ENCODE peak calls at places on chromosomes 12 and 14, in four cellular contexts. One of them, this sample, is unnamed. For H3K4me1, the result is how much of the 10 kb centered on the place peaks cover.

GRCh38 chr12:90938451-90938850 is 16.5 kb downstream of the CCER1 start:
- DNase-seq in psoas muscle: no peak
- DNase-seq in left ventricle myocardium inferior: no peak
- DNase-seq in right lobe of liver: no peak
- DNase-seq in this sample: no peak

GRCh38 chr14:53044486-53044885 is 93.6 kb upstream of the FERMT2 start:
- DNase-seq in psoas muscle: no peak
- DNase-seq in left ventricle myocardium inferior: no peak
- DNase-seq in right lobe of liver: no peak
- DNase-seq in this sample: no peak

GRCh38 chr12:69476276-69477017 is 6.3 kb downstream of the FRS2 start:
- DNase-seq in psoas muscle: no peak
- DNase-seq in left ventricle myocardium inferior: no peak
- DNase-seq in right lobe of liver: no peak
- DNase-seq in this sample: no peak

GRCh38 chr14:96502621-96503251 is 554 bp downstream of the PAPOLA start:
- DNase-seq in psoas muscle: peak
- DNase-seq in left ventricle myocardium inferior: peak
- DNase-seq in right lobe of liver: peak
- DNase-seq in this sample: peak

GRCh38 chr14:81710232-81710845 is 176.7 kb upstream of the SEL1L start:
- DNase-seq in psoas muscle: no peak
- DNase-seq in left ventricle myocardium inferior: no peak
- DNase-seq in right lobe of liver: no peak
- DNase-seq in this sample: peak

GRCh38 chr14:45083979-45084722 is at the start of gene PRPF39:
- DNase-seq in psoas muscle: peak
- DNase-seq in left ventricle myocardium inferior: peak
- DNase-seq in right lobe of liver: peak
- DNase-seq in this sample: peak

GRCh38 chr12:52946797-52947547 is 1.9 kb upstream of the KRT18 start:
- DNase-seq in psoas muscle: no peak
- DNase-seq in left ventricle myocardium inferior: no peak
- DNase-seq in right lobe of liver: no peak
- DNase-seq in this sample: peak

GRCh38 chr12:130568546-130568945 is 147.6 kb downstream of the RIMBP2 start:
- DNase-seq in psoas muscle: no peak
- DNase-seq in left ventricle myocardium inferior: no peak
- DNase-seq in right lobe of liver: no peak
- DNase-seq in this sample: no peak

GRCh38 chr12:76274699-76275098 is 73.5 kb downstream of the BBS10 start:
- DNase-seq in psoas muscle: no peak
- DNase-seq in left ventricle myocardium inferior: no peak
- DNase-seq in right lobe of liver: no peak
- DNase-seq in this sample: no peak

GRCh38 chr12:103855896-103856657 is 15.0 kb upstream of the NT5DC3 start:
- DNase-seq in psoas muscle: no peak
- DNase-seq in left ventricle myocardium inferior: no peak
- DNase-seq in right lobe of liver: no peak
- DNase-seq in this sample: no peak

GRCh38 chr12:101200145-101200544 is 9.9 kb downstream of the SLC5A8 start:
- DNase-seq in psoas muscle: no peak
- DNase-seq in left ventricle myocardium inferior: no peak
- DNase-seq in right lobe of liver: no peak
- DNase-seq in this sample: no peak

GRCh38 chr14:69464829-69465228 is 19.7 kb upstream of the PLEKHD1 start:
- DNase-seq in psoas muscle: no peak
- DNase-seq in left ventricle myocardium inferior: no peak
- DNase-seq in right lobe of liver: no peak
- DNase-seq in this sample: no peak

GRCh38 chr14:83689265-83689664 is 1840.7 kb upstream of the FLRT2 start:
- DNase-seq in psoas muscle: no peak
- DNase-seq in left ventricle myocardium inferior: no peak
- DNase-seq in right lobe of liver: no peak
- DNase-seq in this sample: no peak

GRCh38 chr12:23895792-23896218 is 53.7 kb downstream of the SOX5 start:
- DNase-seq in psoas muscle: no peak
- DNase-seq in left ventricle myocardium inferior: no peak
- DNase-seq in right lobe of liver: no peak
- DNase-seq in this sample: no peak

GRCh38 chr12:65891219-65891618 is 66.9 kb downstream of the HMGA2 start:
- DNase-seq in psoas muscle: no peak
- DNase-seq in left ventricle myocardium inferior: no peak
- DNase-seq in right lobe of liver: no peak
- DNase-seq in this sample: no peak

GRCh38 chr12:65894624-65895023 is 70.3 kb downstream of the HMGA2 start:
- DNase-seq in psoas muscle: no peak
- DNase-seq in left ventricle myocardium inferior: no peak
- DNase-seq in right lobe of liver: no peak
- DNase-seq in this sample: no peak

GRCh38 chr12:65894127-65894526 is 69.8 kb downstream of the HMGA2 start:
- DNase-seq in psoas muscle: no peak
- DNase-seq in left ventricle myocardium inferior: no peak
- DNase-seq in right lobe of liver: no peak
- DNase-seq in this sample: no peak

GRCh38 chr12:65892905-65893304 is 68.6 kb downstream of the HMGA2 start:
- DNase-seq in psoas muscle: no peak
- DNase-seq in left ventricle myocardium inferior: no peak
- DNase-seq in right lobe of liver: no peak
- DNase-seq in this sample: no peak

DNA sequence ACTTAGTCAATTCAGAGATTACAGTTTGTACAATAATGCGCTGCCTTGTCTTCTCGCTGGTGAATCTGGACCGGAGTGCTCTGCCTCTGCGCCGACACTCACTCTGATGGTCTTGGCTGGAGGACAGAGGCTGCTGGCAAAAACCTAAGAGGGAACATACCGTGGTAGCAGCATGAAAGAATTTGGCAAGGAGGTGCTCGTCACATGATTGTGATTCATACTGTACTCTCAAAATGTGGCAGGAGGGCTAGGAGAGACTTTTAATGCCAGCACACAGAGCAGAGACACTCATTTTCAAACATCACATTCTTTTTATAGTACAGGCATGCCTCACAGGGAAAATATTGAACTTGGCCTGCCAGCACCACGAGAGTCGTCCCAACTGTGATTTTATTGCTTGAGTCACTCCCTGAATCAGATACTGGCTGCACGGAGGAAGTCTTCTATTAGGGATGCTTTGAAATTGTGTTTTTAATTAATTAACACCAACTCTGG is 67.8 kb downstream of the HMGA2 start:
- DNase-seq in psoas muscle: peak
- DNase-seq in left ventricle myocardium inferior: peak
- DNase-seq in right lobe of liver: no peak
- DNase-seq in this sample: peak
- H3K27ac ChIP-seq in psoas muscle: peak
- H3K27ac ChIP-seq in left ventricle myocardium inferior: peak
- H3K27ac ChIP-seq in right lobe of liver: no peak
- H3K27ac ChIP-seq in this sample: no peak

DNA sequence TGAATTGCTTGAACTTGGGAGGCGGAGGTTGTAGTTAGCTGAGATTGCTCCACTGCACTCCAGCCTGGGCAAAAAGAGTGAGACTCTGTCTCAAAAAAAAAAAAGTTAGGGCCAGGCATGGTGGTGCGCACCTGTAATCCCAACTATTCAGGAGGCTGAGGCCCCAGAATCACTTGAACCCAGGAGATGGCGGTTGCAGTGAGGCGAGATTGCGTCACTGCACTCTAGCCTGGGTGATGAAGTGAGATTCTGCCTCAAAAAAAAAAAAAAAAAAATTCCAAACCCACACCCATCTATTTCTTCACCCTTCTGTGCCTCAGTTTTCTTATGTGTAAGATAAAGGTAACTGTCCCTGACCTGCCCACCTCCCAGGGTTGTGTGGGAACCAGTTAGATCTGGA is 11.0 kb upstream of the MLXIP start:
- DNase-seq in psoas muscle: no peak
- DNase-seq in left ventricle myocardium inferior: no peak
- DNase-seq in right lobe of liver: no peak
- DNase-seq in this sample: no peak
- H3K4me1 ChIP-seq in psoas muscle: under half
- H3K4me1 ChIP-seq in left ventricle myocardium inferior: half or more
- H3K4me1 ChIP-seq in right lobe of liver: under half
- H3K4me1 ChIP-seq in this sample: under half

DNA sequence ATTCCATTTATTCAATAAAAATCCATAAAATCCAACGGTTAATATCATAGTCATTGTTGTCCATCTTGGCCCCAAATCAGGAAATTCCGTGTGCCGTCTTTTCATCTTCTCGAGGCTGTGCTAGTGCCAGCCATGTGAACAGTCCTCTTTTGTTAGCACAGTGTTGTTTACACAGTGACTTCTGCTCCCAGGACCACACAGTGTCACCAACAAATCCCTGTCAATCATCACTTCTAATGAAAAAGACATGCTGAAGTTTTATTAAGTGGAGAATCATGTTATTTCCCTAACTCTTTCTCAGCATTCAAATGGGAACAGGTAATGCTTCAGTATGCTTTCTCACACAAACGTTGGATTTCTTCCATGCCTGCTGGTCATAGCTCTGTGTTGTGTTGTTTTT is 1.9 kb upstream of the SLCO1A2 start:
- DNase-seq in psoas muscle: no peak
- DNase-seq in left ventricle myocardium inferior: no peak
- DNase-seq in right lobe of liver: peak
- DNase-seq in this sample: no peak
- H3K27ac ChIP-seq in psoas muscle: no peak
- H3K27ac ChIP-seq in left ventricle myocardium inferior: no peak
- H3K27ac ChIP-seq in right lobe of liver: peak
- H3K27ac ChIP-seq in this sample: no peak

DNA sequence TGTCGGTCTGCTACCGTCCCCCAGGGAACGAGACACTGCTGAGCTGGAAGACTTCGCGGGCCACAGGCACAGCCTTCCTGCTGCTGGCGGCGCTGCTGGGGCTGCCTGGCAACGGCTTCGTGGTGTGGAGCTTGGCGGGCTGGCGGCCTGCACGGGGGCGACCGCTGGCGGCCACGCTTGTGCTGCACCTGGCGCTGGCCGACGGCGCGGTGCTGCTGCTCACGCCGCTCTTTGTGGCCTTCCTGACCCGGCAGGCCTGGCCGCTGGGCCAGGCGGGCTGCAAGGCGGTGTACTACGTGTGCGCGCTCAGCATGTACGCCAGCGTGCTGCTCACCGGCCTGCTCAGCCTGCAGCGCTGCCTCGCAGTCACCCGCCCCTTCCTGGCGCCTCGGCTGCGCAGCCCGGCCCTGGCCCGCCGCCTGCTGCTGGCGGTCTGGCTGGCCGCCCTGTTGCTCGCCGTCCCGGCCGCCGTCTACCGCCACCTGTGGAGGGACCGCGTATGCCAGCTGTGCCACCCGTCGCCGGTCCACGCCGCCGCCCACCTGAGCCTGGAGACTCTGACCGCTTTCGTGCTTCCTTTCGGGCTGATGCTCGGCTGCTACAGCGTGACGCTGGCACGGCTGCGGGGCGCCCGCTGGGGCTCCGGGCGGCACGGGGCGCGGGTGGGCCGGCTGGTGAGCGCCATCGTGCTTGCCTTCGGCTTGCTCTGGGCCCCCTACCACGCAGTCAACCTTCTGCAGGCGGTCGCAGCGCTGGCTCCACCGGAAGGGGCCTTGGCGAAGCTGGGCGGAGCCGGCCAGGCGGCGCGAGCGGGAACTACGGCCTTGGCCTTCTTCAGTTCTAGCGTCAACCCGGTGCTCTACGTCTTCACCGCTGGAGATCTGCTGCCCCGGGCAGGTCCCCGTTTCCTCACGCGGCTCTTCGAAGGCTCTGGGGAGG is at the start of gene LTB4R:
- DNase-seq in psoas muscle: peak
- DNase-seq in left ventricle myocardium inferior: peak
- DNase-seq in right lobe of liver: peak
- DNase-seq in this sample: peak
- H3K4me1 ChIP-seq in psoas muscle: under half
- H3K4me1 ChIP-seq in left ventricle myocardium inferior: half or more
- H3K4me1 ChIP-seq in right lobe of liver: half or more
- H3K4me1 ChIP-seq in this sample: under half

GRCh38 chr14:99722741-99723140 is 38.6 kb downstream of the CYP46A1 start:
- DNase-seq in psoas muscle: no peak
- DNase-seq in left ventricle myocardium inferior: no peak
- DNase-seq in right lobe of liver: no peak
- DNase-seq in this sample: no peak

GRCh38 chr14:99718811-99719192 is 34.7 kb downstream of the CYP46A1 start:
- DNase-seq in psoas muscle: no peak
- DNase-seq in left ventricle myocardium inferior: no peak
- DNase-seq in right lobe of liver: no peak
- DNase-seq in this sample: no peak

GRCh38 chr14:99718031-99718810 is 34.1 kb downstream of the CYP46A1 start:
- DNase-seq in psoas muscle: no peak
- DNase-seq in left ventricle myocardium inferior: no peak
- DNase-seq in right lobe of liver: no peak
- DNase-seq in this sample: no peak

GRCh38 chr14:99721792-99722516 is 37.9 kb downstream of the CYP46A1 start:
- DNase-seq in psoas muscle: no peak
- DNase-seq in left ventricle myocardium inferior: no peak
- DNase-seq in right lobe of liver: peak
- DNase-seq in this sample: peak

GRCh38 chr14:99720941-99721791 is 37.1 kb downstream of the CYP46A1 start:
- DNase-seq in psoas muscle: no peak
- DNase-seq in left ventricle myocardium inferior: no peak
- DNase-seq in right lobe of liver: peak
- DNase-seq in this sample: peak
- H3K27ac ChIP-seq in psoas muscle: no peak
- H3K27ac ChIP-seq in left ventricle myocardium inferior: no peak
- H3K27ac ChIP-seq in right lobe of liver: no peak
- H3K27ac ChIP-seq in this sample: no peak

DNA sequence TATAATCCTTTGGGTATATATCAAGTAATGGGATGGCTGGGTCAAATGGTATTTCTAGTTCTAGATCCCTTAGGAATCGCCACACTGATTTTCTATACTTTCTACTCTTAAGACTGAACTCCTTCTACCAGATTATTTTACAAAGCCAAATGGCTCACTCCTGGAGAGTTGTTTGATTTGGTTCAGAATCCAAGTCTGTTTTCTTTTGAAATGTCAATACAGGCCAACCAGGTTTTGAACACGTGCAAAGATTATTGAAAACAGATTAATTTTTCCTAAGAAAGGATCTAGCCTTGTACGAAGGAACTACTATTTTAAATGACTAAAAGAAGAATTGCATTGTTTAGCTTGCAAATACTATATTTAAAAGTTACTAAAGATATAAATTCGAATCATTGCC is 38.6 kb downstream of the GPR65 start:
- DNase-seq in psoas muscle: no peak
- DNase-seq in left ventricle myocardium inferior: no peak
- DNase-seq in right lobe of liver: no peak
- DNase-seq in this sample: no peak
- H3K4me1 ChIP-seq in psoas muscle: under half
- H3K4me1 ChIP-seq in left ventricle myocardium inferior: under half
- H3K4me1 ChIP-seq in right lobe of liver: half or more
- H3K4me1 ChIP-seq in this sample: under half

GRCh38 chr14:103626150-103626850 is 2.7 kb upstream of the KLC1 start:
- DNase-seq in psoas muscle: no peak
- DNase-seq in left ventricle myocardium inferior: no peak
- DNase-seq in right lobe of liver: no peak
- DNase-seq in this sample: no peak

GRCh38 chr14:103628221-103628683 is 759 bp upstream of the KLC1 start:
- DNase-seq in psoas muscle: peak
- DNase-seq in left ventricle myocardium inferior: peak
- DNase-seq in right lobe of liver: peak
- DNase-seq in this sample: peak

GRCh38 chr14:103628684-103629502 is at the start of gene KLC1:
- DNase-seq in psoas muscle: peak
- DNase-seq in left ventricle myocardium inferior: peak
- DNase-seq in right lobe of liver: peak
- DNase-seq in this sample: peak

GRCh38 chr14:103625361-103626095 is 3.5 kb upstream of the KLC1 start:
- DNase-seq in psoas muscle: no peak
- DNase-seq in left ventricle myocardium inferior: no peak
- DNase-seq in right lobe of liver: no peak
- DNase-seq in this sample: no peak

GRCh38 chr14:103627073-103628025 is 1.7 kb upstream of the KLC1 start:
- DNase-seq in psoas muscle: no peak
- DNase-seq in left ventricle myocardium inferior: no peak
- DNase-seq in right lobe of liver: no peak
- DNase-seq in this sample: no peak
- H3K27ac ChIP-seq in psoas muscle: peak
- H3K27ac ChIP-seq in left ventricle myocardium inferior: peak
- H3K27ac ChIP-seq in right lobe of liver: peak
- H3K27ac ChIP-seq in this sample: no peak

This sample was measured in pancreas.